ENCODE peak calls at places on chromosome 17, in nine cellular contexts. S is uterus; J is suprapubic skin; G is CD8-positive, alpha-beta T cell; I is psoas muscle; O is A549; W is lung; M is left ventricle myocardium inferior; P is H1. E is an unnamed sample.

GRCh38 chr17:47615766-47616424 is 33.8 kb upstream of the KPNB1 start:
- DNase-seq in G (no peak), W (no peak), S (no peak), M (no peak), J (no peak), O (peak; percentile 66), I (no peak), P (no peak), E (no peak)

GRCh38 chr17:71068351-71068750 is 899.0 kb downstream of the KCNJ2 start:
- DNase-seq in W (no peak), P (no peak), J (no peak), S (no peak), I (no peak), O (no peak), M (no peak), G (no peak), E (no peak)

GRCh38 chr17:44309472-44309871 is 1.1 kb downstream of the RUNDC3A start:
- DNase-seq in P (no peak), O (no peak), M (no peak), I (no peak), J (no peak), S (no peak), G (no peak), W (no peak), E (no peak)

GRCh38 chr17:4747847-4748246 is 8.1 kb upstream of the CXCL16 start:
- DNase-seq in S (no peak), G (peak; percentile 60), J (no peak), W (no peak), I (no peak), P (no peak), O (no peak), M (no peak), E (no peak)

GRCh38 chr17:63151981-63152523 is 186.0 kb downstream of the TANC2 start:
- DNase-seq in M (no peak), O (no peak), G (no peak), J (no peak), I (no peak), W (no peak), P (no peak), S (no peak), E (no peak)

GRCh38 chr17:3594056-3594810 is 15.0 kb downstream of the TRPV1 start:
- DNase-seq in J (no peak), P (no peak), G (no peak), I (no peak), W (no peak), O (no peak), M (peak; percentile 46), S (no peak), E (peak; percentile 61)

GRCh38 chr17:6361733-6362132 is 73.2 kb downstream of the AIPL1 start:
- DNase-seq in O (no peak), P (no peak), W (no peak), M (no peak), S (no peak), G (no peak), I (no peak), J (no peak), E (no peak)

GRCh38 chr17:36730095-36730808 is 128.9 kb downstream of the MRM1 start:
- DNase-seq in J (no peak), P (no peak), G (no peak), S (no peak), M (no peak), W (no peak), I (no peak), O (no peak), E (no peak)

GRCh38 chr17:2893422-2893914 is 97.2 kb downstream of the RAP1GAP2 start:
- DNase-seq in J (no peak), I (no peak), G (no peak), P (no peak), W (no peak), M (no peak), O (no peak), S (no peak), E (no peak)

GRCh38 chr17:56434610-56435009 is 158.9 kb upstream of the NOG start:
- DNase-seq in M (no peak), G (no peak), P (no peak), W (no peak), O (no peak), J (no peak), I (no peak), S (no peak), E (no peak)

GRCh38 chr17:80967404-80967872 is 24.2 kb upstream of the CHMP6 start:
- DNase-seq in W (no peak), J (no peak), P (no peak), S (no peak), O (no peak), I (no peak), G (no peak), M (no peak), E (no peak)

GRCh38 chr17:59641799-59642484 is 22.2 kb downstream of the CLTC start:
- DNase-seq in J (no peak), S (no peak), G (no peak), M (no peak), W (no peak), I (no peak), O (no peak), P (no peak), E (no peak)
- H3K4me1 ChIP-seq in J (peaks cover 37% of the 10 kb centered on the region), S (no peaks in the 10 kb centered on the region), G (peaks cover 32% of the 10 kb centered on the region), M (peaks cover 89% of the 10 kb centered on the region), W (peaks cover 24% of the 10 kb centered on the region), I (peaks cover 48% of the 10 kb centered on the region), O (peaks cover 39% of the 10 kb centered on the region), P (no peaks in the 10 kb centered on the region), E (peaks cover 66% of the 10 kb centered on the region)

DNA sequence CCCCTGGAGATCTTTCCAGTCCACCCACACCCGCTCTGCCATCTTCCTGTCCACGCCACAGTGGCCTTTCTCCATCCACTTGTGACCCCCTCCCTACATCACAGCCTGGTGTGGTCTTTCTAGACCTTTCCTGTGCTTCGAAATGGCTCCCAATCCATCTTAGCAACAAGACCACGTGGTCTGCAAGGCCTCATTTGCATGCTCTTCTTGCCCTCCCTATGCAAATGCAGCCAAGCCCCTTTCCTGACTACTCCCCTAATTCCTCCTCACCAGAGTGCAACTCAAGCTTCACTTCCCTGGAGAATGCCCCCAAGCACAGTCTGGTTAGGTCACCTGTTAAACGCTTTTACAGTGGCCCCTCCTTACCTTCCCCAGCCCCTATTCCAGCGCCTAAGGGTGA is 6.1 kb downstream of the PPP1R9B start:
- DNase-seq in M (no peak), I (no peak), O (no peak), P (no peak), S (no peak), W (no peak), G (no peak), J (no peak), E (no peak)
- H3K27ac ChIP-seq in M (peak overlapping the region; percentile 98), I (no peak overlapping the region), O (no peak overlapping the region), P (no peak overlapping the region), S (no peak overlapping the region), W (no peak overlapping the region), G (no peak overlapping the region), J (no peak overlapping the region), E (no peak overlapping the region)

GRCh38 chr17:78416311-78416711 is 37.9 kb downstream of the PGS1 start:
- DNase-seq in W (no peak), M (no peak), G (no peak), I (no peak), J (no peak), O (no peak), S (no peak), P (no peak), E (no peak)
- TF ChIP-seq CTCF in W (no peak), M (no peak), G (no peak), I (no peak), J (no peak), O (no peak), S (no peak), P (no peak), E (no peak)

DNA sequence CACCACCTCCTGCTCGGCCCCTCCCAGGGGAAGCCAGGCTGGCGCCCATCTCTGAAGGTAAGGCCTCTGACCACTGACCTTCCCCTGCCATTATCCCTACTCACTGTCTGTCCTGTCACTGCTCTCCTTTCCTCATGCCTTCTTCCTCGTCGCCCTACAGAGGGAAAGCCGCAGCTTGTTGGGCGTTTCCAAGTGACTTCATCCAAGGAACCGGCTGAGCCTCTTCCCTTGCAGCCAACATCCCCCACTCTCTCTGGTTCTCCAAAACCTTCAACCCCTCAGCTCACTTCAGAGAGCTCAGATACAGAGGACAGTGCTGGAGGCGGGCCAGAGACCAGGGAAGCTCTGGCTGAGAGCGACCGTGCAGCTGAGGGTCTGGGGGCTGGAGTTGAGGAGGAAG is 3.0 kb downstream of the COA3 start:
- DNase-seq in J (no peak), O (no peak), P (no peak), S (no peak), W (no peak), G (no peak), I (no peak), M (no peak), E (no peak)
- H3K4me1 ChIP-seq in J (peaks cover 29% of the 10 kb centered on the region), O (peaks cover 18% of the 10 kb centered on the region), P (peaks cover 5% of the 10 kb centered on the region), S (no peaks in the 10 kb centered on the region), W (peaks cover 5% of the 10 kb centered on the region), G (peaks cover 13% of the 10 kb centered on the region), I (peaks cover 11% of the 10 kb centered on the region), M (peaks cover 27% of the 10 kb centered on the region), E (no peaks in the 10 kb centered on the region)

GRCh38 chr17:57890857-57891232 is 41.0 kb upstream of the MRPS23 start:
- DNase-seq in M (no peak), W (no peak), S (no peak), I (no peak), P (no peak), J (no peak), G (no peak), O (no peak), E (no peak)
- H3K27ac ChIP-seq in M (peak overlapping the region; percentile 99), W (peak overlapping the region; percentile 99), S (peak overlapping the region; percentile 89), I (peak overlapping the region; percentile 97), P (no peak overlapping the region), J (peak overlapping the region; percentile 56), G (no peak overlapping the region), O (peak overlapping the region; percentile 92), E (peak overlapping the region; percentile 96)

GRCh38 chr17:55296171-55296695 is 31.5 kb downstream of the HLF start:
- DNase-seq in S (no peak), J (no peak), W (no peak), P (no peak), I (no peak), O (no peak), M (no peak), G (no peak), E (no peak)
- TF ChIP-seq CTCF in S (no peak), J (no peak), W (no peak), P (no peak), I (no peak), O (no peak), M (no peak), G (no peak), E (peak; percentile 15)

GRCh38 chr17:40535438-40535837 is 29.8 kb downstream of the CCR7 start:
- DNase-seq in P (no peak), J (no peak), W (no peak), I (no peak), O (no peak), M (no peak), S (no peak), G (no peak), E (no peak)
- H3K4me1 ChIP-seq in P (peaks cover 6% of the 10 kb centered on the region), J (peaks cover 91% of the 10 kb centered on the region), W (peaks cover 16% of the 10 kb centered on the region), I (peaks cover 39% of the 10 kb centered on the region), O (peaks cover 78% of the 10 kb centered on the region), M (peaks cover 87% of the 10 kb centered on the region), S (no peaks in the 10 kb centered on the region), G (peaks cover 88% of the 10 kb centered on the region), E (peaks cover 79% of the 10 kb centered on the region)

GRCh38 chr17:15238064-15238463 is 27.1 kb downstream of the PMP22 start:
- DNase-seq in M (no peak), O (no peak), P (no peak), W (no peak), G (no peak), J (no peak), I (no peak), S (no peak), E (no peak)
- H3K27ac ChIP-seq in M (peak overlapping the region; percentile 22), O (no peak overlapping the region), P (no peak overlapping the region), W (no peak overlapping the region), G (no peak overlapping the region), J (no peak overlapping the region), I (no peak overlapping the region), S (no peak overlapping the region), E (no peak overlapping the region)

E was measured in right atrium auricular region.